ENCODE peak calls at places on chromosomes 2 and 18, in five cellular contexts. F is iPS DF 6.9; X is NCI-H2081; K is activated CD4-positive, alpha-beta T cell treated with anti-CD3 and anti-CD28 coated beads, Interleukin-2, amount 10 ng/mL, durations not matched to agents 7 days and 5 days; Q is anterior cingulate cortex. V is an unnamed sample.

GRCh38 chr18:74632856-74633255 is 35.2 kb downstream of the ZNF407 start:
- DNase-seq in F (no peak), X (no peak), K (no peak), Q (no peak), V (no peak)

GRCh38 chr2:30693821-30694281 is 113.4 kb downstream of the CAPN13 start:
- DNase-seq in F (no peak), X (no peak), K (no peak), Q (no peak), V (no peak)

GRCh38 chr2:215372968-215373649 is 61.2 kb downstream of the ATIC start:
- DNase-seq in F (no peak), X (no peak), K (no peak), Q (no peak), V (no peak)

GRCh38 chr2:109736177-109736827 is 57.8 kb upstream of the RGPD5 start:
- DNase-seq in F (no peak), X (no peak), K (peak; percentile 13), Q (peak; percentile 7), V (no peak)

GRCh38 chr2:105442056-105442455 is 43.2 kb upstream of the FHL2 start:
- DNase-seq in F (no peak), X (no peak), K (no peak), Q (no peak), V (no peak)

GRCh38 chr18:3873698-3874495 is 423.9 kb downstream of the TGIF1 start:
- DNase-seq in F (no peak), X (no peak), K (no peak), Q (no peak), V (no peak)

GRCh38 chr18:56565596-56566355 is 72.6 kb downstream of the TXNL1 start:
- DNase-seq in F (no peak), X (no peak), K (no peak), Q (no peak), V (no peak)

GRCh38 chr2:131146255-131146654 is 41.1 kb downstream of the PLEKHB2 start:
- DNase-seq in F (no peak), X (no peak), K (no peak), Q (no peak), V (no peak)

GRCh38 chr2:173991857-173992588 is 26.9 kb upstream of the SP3 start:
- DNase-seq in F (no peak), X (no peak), K (no peak), Q (no peak), V (no peak)

GRCh38 chr2:46686811-46687210 is 207.4 kb downstream of the TMEM247 start:
- DNase-seq in F (no peak), X (no peak), K (no peak), Q (no peak), V (no peak)

GRCh38 chr2:241155936-241156335 is 5.7 kb downstream of the PPP1R7 start:
- DNase-seq in F (no peak), X (no peak), K (no peak), Q (no peak), V (no peak)

GRCh38 chr18:497688-498087 is 2.8 kb downstream of the COLEC12 start:
- DNase-seq in F (no peak), X (no peak), K (no peak), Q (no peak), V (no peak)

GRCh38 chr18:45760443-45761036 is 36.6 kb downstream of the SLC14A1 start:
- DNase-seq in F (peak; percentile 74), X (no peak), K (no peak), Q (no peak), V (no peak)

GRCh38 chr2:30965085-30965484 is 157.8 kb upstream of the CAPN13 start:
- DNase-seq in F (no peak), X (no peak), K (no peak), Q (no peak), V (no peak)

GRCh38 chr2:159737292-159737916 is 25.1 kb downstream of the MARCHF7 start:
- DNase-seq in F (no peak), X (no peak), K (no peak), Q (no peak), V (no peak)

GRCh38 chr2:53130441-53130943 is 637.1 kb upstream of the CHAC2 start:
- DNase-seq in F (no peak), X (no peak), K (no peak), Q (no peak), V (no peak)

GRCh38 chr18:9366126-9366714 is 31.6 kb downstream of the TWSG1 start:
- DNase-seq in F (peak; percentile 71), X (no peak), K (no peak), Q (no peak), V (no peak)